ENCODE peak calls at places on chromosomes 1 and 21, in eight cellular contexts. E is tibial artery, M is K562, A is SJSA1, R is BJ, N is SK-N-SH, S is sigmoid colon, O is mesenchymal stem cell. V is an unnamed sample.

GRCh38 chr1:223700942-223701637 is 11.2 kb upstream of the CAPN2 start:
- DNase-seq in E (peak; percentile 51), M (peak; percentile 93), A (peak; percentile 99), R (peak; percentile 92), N (no peak), S (no peak), O (peak; percentile 98), V (peak; percentile 39)

GRCh38 chr1:153794671-153795324 is 19.6 kb downstream of the SLC27A3 start:
- DNase-seq in E (peak; percentile 19), M (no peak), A (no peak), R (no peak), N (peak; percentile 60), S (peak; percentile 69), O (no peak), V (peak; percentile 81)

GRCh38 chr1:212856755-212857154 is 1.3 kb upstream of the FLVCR1 start:
- DNase-seq in E (no peak), M (no peak), A (no peak), R (no peak), N (no peak), S (no peak), O (no peak), V (no peak)

GRCh38 chr1:107547363-107548155 is 406.7 kb downstream of the NTNG1 start:
- DNase-seq in E (no peak), M (no peak), A (no peak), R (no peak), N (no peak), S (no peak), O (no peak), V (no peak)

GRCh38 chr1:176379626-176380339 is 83.2 kb upstream of the PAPPA2 start:
- DNase-seq in E (peak; percentile 22), M (peak; percentile 16), A (no peak), R (no peak), N (no peak), S (no peak), O (peak; percentile 10), V (no peak)

GRCh38 chr21:21163904-21164303 is 165.7 kb downstream of the NCAM2 start:
- DNase-seq in E (peak; percentile 30), M (peak; percentile 85), A (peak; percentile 33), R (no peak), N (peak; percentile 50), S (peak; percentile 70), O (peak; percentile 74), V (peak; percentile 10)

GRCh38 chr1:56434659-56435202 is 144.6 kb downstream of the PLPP3 start:
- DNase-seq in E (no peak), M (no peak), A (no peak), R (no peak), N (peak; percentile 30), S (no peak), O (no peak), V (no peak)

GRCh38 chr21:42162831-42163510 is 56.0 kb upstream of the ABCG1 start:
- DNase-seq in E (no peak), M (no peak), A (no peak), R (no peak), N (no peak), S (no peak), O (no peak), V (no peak)

GRCh38 chr1:156140879-156141707 is 12.3 kb upstream of the SEMA4A start:
- DNase-seq in E (peak; percentile 64), M (peak; percentile 55), A (peak; percentile 45), R (no peak), N (peak; percentile 85), S (no peak), O (peak; percentile 76), V (peak; percentile 96)

GRCh38 chr1:238861342-238861741 is 525.0 kb upstream of the CHRM3 start:
- DNase-seq in E (no peak), M (no peak), A (no peak), R (no peak), N (no peak), S (no peak), O (no peak), V (no peak)

GRCh38 chr1:23553896-23554480 is 5.3 kb downstream of the ID3 start:
- DNase-seq in E (no peak), M (no peak), A (no peak), R (no peak), N (no peak), S (no peak), O (no peak), V (peak; percentile 59)

GRCh38 chr1:47209725-47210330 is 20.0 kb upstream of the PDZK1IP1 start:
- DNase-seq in E (no peak), M (no peak), A (no peak), R (no peak), N (no peak), S (peak; percentile 18), O (no peak), V (no peak)

GRCh38 chr1:97920275-97920831 is 481 bp downstream of the DPYD start:
- DNase-seq in E (peak; percentile 18), M (peak; percentile 11), A (peak; percentile 72), R (no peak), N (no peak), S (no peak), O (peak; percentile 50), V (no peak)

GRCh38 chr21:45403133-45403824 is 1.7 kb upstream of the COL18A1 start:
- DNase-seq in E (no peak), M (no peak), A (no peak), R (no peak), N (no peak), S (peak; percentile 66), O (no peak), V (no peak)

GRCh38 chr1:212207118-212207517 is 78.1 kb upstream of the PPP2R5A start:
- DNase-seq in E (no peak), M (no peak), A (no peak), R (no peak), N (no peak), S (no peak), O (no peak), V (no peak)

GRCh38 chr1:164953095-164953494 is 394.1 kb downstream of the PBX1 start:
- DNase-seq in E (no peak), M (no peak), A (no peak), R (no peak), N (no peak), S (no peak), O (no peak), V (no peak)

GRCh38 chr1:93588955-93589354 is 92.7 kb downstream of the BCAR3 start:
- DNase-seq in E (no peak), M (no peak), A (no peak), R (no peak), N (no peak), S (no peak), O (no peak), V (peak; percentile 58)
- H3K36me3 ChIP-seq in E (peaks cover 41% of the 10 kb centered on the region), M (no peaks in the 10 kb centered on the region), A (peaks cover 92% of the 10 kb centered on the region), R (peaks cover 19% of the 10 kb centered on the region), N (peaks cover 63% of the 10 kb centered on the region), S (no peaks in the 10 kb centered on the region), O (peaks cover 51% of the 10 kb centered on the region), V (peaks cover 1% of the 10 kb centered on the region)

DNA sequence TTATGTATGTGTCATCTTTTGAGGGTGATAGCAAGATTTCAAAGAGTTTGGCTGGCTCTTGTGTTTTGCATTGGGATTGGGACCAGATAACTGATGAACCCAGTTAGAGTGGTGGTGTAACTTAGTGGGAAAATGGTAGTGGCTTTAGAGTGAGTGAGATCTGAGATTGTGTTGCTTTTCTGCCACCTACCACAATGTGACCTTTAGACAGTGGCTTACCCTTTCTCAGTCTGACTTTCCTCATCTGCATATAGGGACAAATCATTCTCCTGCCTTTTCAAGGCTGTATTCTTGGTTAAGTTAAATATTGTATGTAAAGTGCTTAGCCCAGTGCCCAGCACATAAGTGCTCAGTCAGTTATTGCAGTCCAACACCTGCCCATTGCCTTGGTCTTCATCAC is 31.3 kb downstream of the CENPF start:
- DNase-seq in E (no peak), M (no peak), A (no peak), R (no peak), N (no peak), S (no peak), O (no peak), V (no peak)
- H3K36me3 ChIP-seq in E (no peaks in the 10 kb centered on the region), M (peaks cover 98% of the 10 kb centered on the region), A (peaks cover 100% of the 10 kb centered on the region), R (peaks cover 3% of the 10 kb centered on the region), N (peaks cover 60% of the 10 kb centered on the region), S (no peaks in the 10 kb centered on the region), O (peaks cover 3% of the 10 kb centered on the region), V (peaks cover 49% of the 10 kb centered on the region)

GRCh38 chr1:3834701-3835100 is 22.3 kb downstream of the CEP104 start:
- DNase-seq in E (no peak), M (no peak), A (no peak), R (no peak), N (no peak), S (peak; percentile 5), O (no peak), V (no peak)

GRCh38 chr1:3837200-3837599 is 19.8 kb downstream of the CEP104 start:
- DNase-seq in E (no peak), M (no peak), A (no peak), R (no peak), N (no peak), S (peak; percentile 3), O (no peak), V (no peak)

GRCh38 chr1:3837685-3838084 is 19.3 kb downstream of the CEP104 start:
- DNase-seq in E (no peak), M (no peak), A (no peak), R (no peak), N (no peak), S (no peak), O (no peak), V (no peak)

GRCh38 chr1:3838788-3839187 is 18.2 kb downstream of the CEP104 start:
- DNase-seq in E (no peak), M (no peak), A (no peak), R (no peak), N (no peak), S (no peak), O (no peak), V (no peak)

DNA sequence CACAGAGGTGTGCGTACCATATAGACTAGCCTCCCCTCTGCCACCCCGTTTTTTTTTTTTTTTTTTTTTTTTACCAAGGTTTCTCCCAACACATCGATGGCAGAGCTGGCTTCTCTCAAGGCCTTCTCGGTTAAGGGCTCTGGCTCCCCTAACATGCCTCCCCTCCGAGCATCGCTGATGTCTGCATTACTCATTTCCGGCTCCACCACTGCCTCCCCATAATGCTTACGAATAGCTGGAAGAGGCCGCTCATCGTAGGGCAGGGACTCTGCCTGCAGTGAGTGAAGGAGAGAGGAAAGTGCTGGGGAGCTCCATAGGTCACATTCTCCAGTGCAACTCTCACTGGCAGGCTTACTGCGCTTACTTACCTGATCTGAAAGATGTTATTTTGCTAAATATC is 20.6 kb downstream of the CEP104 start:
- DNase-seq in E (no peak), M (no peak), A (no peak), R (no peak), N (no peak), S (peak; percentile 15), O (no peak), V (no peak)
- H3K36me3 ChIP-seq in E (peaks cover 91% of the 10 kb centered on the region), M (peaks cover 79% of the 10 kb centered on the region), A (peaks cover 43% of the 10 kb centered on the region), R (peaks cover 22% of the 10 kb centered on the region), N (peaks cover 25% of the 10 kb centered on the region), S (no peaks in the 10 kb centered on the region), O (peaks cover 60% of the 10 kb centered on the region), V (peaks cover 7% of the 10 kb centered on the region)

GRCh38 chr1:248856176-248856575 is 2.7 kb downstream of the ZNF692 start:
- DNase-seq in E (no peak), M (no peak), A (no peak), R (no peak), N (no peak), S (no peak), O (no peak), V (no peak)
- H3K36me3 ChIP-seq in E (peaks cover 4% of the 10 kb centered on the region), M (peaks cover 63% of the 10 kb centered on the region), A (peaks cover 37% of the 10 kb centered on the region), R (peaks cover 3% of the 10 kb centered on the region), N (peaks cover 8% of the 10 kb centered on the region), S (peaks cover 7% of the 10 kb centered on the region), O (peaks cover 36% of the 10 kb centered on the region), V (peaks cover 22% of the 10 kb centered on the region)

GRCh38 chr1:21861602-21862429 is 49.8 kb downstream of the LDLRAD2 start:
- DNase-seq in E (no peak), M (no peak), A (peak; percentile 91), R (no peak), N (no peak), S (no peak), O (peak; percentile 62), V (no peak)
- H3K36me3 ChIP-seq in E (peaks cover 97% of the 10 kb centered on the region), M (peaks cover 82% of the 10 kb centered on the region), A (peaks cover 78% of the 10 kb centered on the region), R (peaks cover 48% of the 10 kb centered on the region), N (peaks cover 24% of the 10 kb centered on the region), S (peaks cover 40% of the 10 kb centered on the region), O (peaks cover 86% of the 10 kb centered on the region), V (peaks cover 24% of the 10 kb centered on the region)